ENCODE peak calls at places on chromosomes 11 and 22, in four cellular contexts. R is kidney epithelial cell, F is prostate gland, L is neuronal stem cell. B is an unnamed sample.

GRCh38 chr11:67271212-67271547 is 4.9 kb downstream of the GRK2 start:
- DNase-seq in R (no peak), F (no peak), L (no peak), B (no peak)

GRCh38 chr11:250740-251299 is 14.0 kb downstream of the PSMD13 start:
- DNase-seq in R (no peak), F (peak), L (peak), B (no peak)

GRCh38 chr11:130315354-130315970 is 745 bp upstream of the ZBTB44 start:
- DNase-seq in R (no peak), F (peak), L (no peak), B (no peak)

GRCh38 chr11:74018331-74019005 is 9.6 kb upstream of the UCP3 start:
- DNase-seq in R (no peak), F (peak), L (no peak), B (no peak)

GRCh38 chr11:28400236-28401100 is 292.3 kb downstream of the METTL15 start:
- DNase-seq in R (peak), F (no peak), L (no peak), B (no peak)

GRCh38 chr11:10322830-10323792 is 18.2 kb downstream of the ADM start:
- DNase-seq in R (no peak), F (peak), L (no peak), B (peak)

GRCh38 chr11:36817336-36817965 is 219.4 kb upstream of the RAG2 start:
- DNase-seq in R (no peak), F (no peak), L (no peak), B (no peak)

GRCh38 chr11:115476463-115477286 is 27.5 kb downstream of the CADM1 start:
- DNase-seq in R (no peak), F (no peak), L (no peak), B (no peak)

GRCh38 chr11:32792948-32793475 is 1.4 kb downstream of the CCDC73 start:
- DNase-seq in R (peak), F (peak), L (peak), B (peak)

GRCh38 chr11:128506999-128507591 is 80.3 kb downstream of the ETS1 start:
- DNase-seq in R (no peak), F (peak), L (no peak), B (no peak)

GRCh38 chr11:76424891-76425290 is 19.9 kb upstream of the EMSY start:
- DNase-seq in R (no peak), F (no peak), L (no peak), B (no peak)

GRCh38 chr11:114362958-114363357 is 37.4 kb downstream of the C11orf71 start:
- DNase-seq in R (no peak), F (no peak), L (no peak), B (no peak)

GRCh38 chr22:35172452-35172851 is 84.8 kb upstream of the HMGXB4 start:
- DNase-seq in R (no peak), F (no peak), L (no peak), B (no peak)

GRCh38 chr11:125777309-125777708 is 1.3 kb downstream of the PATE2 start:
- DNase-seq in R (no peak), F (no peak), L (no peak), B (no peak)

GRCh38 chr22:22895776-22896445 is 8.3 kb downstream of the IGLL5 start:
- DNase-seq in R (no peak), F (no peak), L (no peak), B (no peak)

GRCh38 chr11:6735306-6735705 is 36.5 kb downstream of the OR2AG2 start:
- DNase-seq in R (peak), F (no peak), L (no peak), B (no peak)

GRCh38 chr11:65370659-65371049 is 11.8 kb downstream of the SLC25A45 start:
- DNase-seq in R (no peak), F (no peak), L (no peak), B (no peak)

GRCh38 chr11:46285173-46285572 is 7.7 kb downstream of the CREB3L1 start:
- DNase-seq in R (no peak), F (no peak), L (no peak), B (no peak)

GRCh38 chr22:35230839-35231584 is 26.3 kb upstream of the HMGXB4 start:
- DNase-seq in R (no peak), F (no peak), L (no peak), B (no peak)

GRCh38 chr11:65498042-65498726 is 661 bp upstream of the MALAT1 start:
- DNase-seq in R (no peak), F (no peak), L (no peak), B (no peak)

GRCh38 chr22:48895341-48895740 is 932.3 kb downstream of the BRD1 start:
- DNase-seq in R (no peak), F (no peak), L (no peak), B (no peak)

GRCh38 chr11:111046291-111046690 is 199.2 kb upstream of the POU2AF2 start:
- DNase-seq in R (no peak), F (no peak), L (no peak), B (no peak)

GRCh38 chr11:75625970-75626691 is 42.7 kb downstream of the MAP6 start:
- DNase-seq in R (peak), F (no peak), L (no peak), B (no peak)

GRCh38 chr22:40533712-40534378 is 102.7 kb downstream of the MRTFA start:
- DNase-seq in R (no peak), F (no peak), L (no peak), B (no peak)
- H3K4me3 ChIP-seq in R (no peak), F (no peak), L (no peak), B (peak)

DNA sequence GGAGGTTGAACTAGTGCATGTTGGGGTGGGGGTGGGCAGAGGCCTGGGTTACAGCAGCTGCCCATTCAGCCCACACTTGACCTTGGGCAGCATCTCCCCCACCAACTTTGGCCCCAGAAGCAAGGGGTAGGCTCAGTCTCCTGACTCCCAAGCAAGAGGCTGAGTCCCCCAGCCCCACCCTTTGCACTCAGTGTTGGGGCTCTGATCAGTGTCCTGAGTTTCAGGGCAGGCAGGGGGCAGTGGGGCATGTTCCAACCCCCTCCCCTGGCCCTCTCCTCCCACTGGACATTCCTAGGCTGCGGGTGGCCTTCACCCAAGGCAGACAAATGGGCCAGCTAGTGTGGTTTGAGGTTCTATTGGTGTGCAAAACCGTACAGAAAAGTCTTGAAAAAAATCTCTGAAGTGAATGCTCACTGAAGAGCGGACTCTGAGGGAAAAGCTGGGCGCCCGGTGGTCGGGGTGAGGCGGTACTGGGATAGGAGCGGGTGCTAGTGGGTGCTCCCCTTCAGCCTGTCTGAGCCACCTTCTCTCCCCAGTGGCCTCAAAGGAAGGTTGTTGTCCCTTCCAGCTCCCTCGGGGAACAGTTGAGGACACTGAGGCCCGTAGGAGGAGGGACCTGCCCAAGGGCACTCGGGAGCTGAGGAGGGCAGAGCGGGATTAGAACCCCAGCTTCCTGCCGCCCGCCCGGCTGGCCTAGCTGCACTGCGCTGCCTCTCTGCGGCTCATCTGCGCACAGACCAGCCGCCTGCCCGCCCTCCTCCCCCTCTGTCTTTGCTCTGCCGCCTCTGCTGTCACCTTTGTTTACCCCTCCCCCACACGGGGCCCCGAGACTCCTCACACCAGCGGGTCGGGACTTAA is 4.0 kb downstream of the KCNC1 start:
- DNase-seq in R (no peak), F (no peak), L (peak), B (no peak)
- H3K4me3 ChIP-seq in R (no peak), F (no peak), L (peak), B (no peak)

GRCh38 chr22:30289980-30290313 is 642 bp upstream of the CASTOR1 start:
- DNase-seq in R (no peak), F (no peak), L (no peak), B (no peak)
- H3K4me3 ChIP-seq in R (peak), F (peak), L (peak), B (peak)

GRCh38 chr22:38338772-38339379 is 21.6 kb upstream of the CSNK1E start:
- DNase-seq in R (no peak), F (no peak), L (no peak), B (no peak)

GRCh38 chr22:38335077-38335476 is 17.8 kb upstream of the CSNK1E start:
- DNase-seq in R (no peak), F (no peak), L (no peak), B (no peak)

GRCh38 chr22:38336699-38337098 is 19.5 kb upstream of the CSNK1E start:
- DNase-seq in R (no peak), F (no peak), L (no peak), B (no peak)
- H3K4me3 ChIP-seq in R (no peak), F (peak), L (peak), B (peak)

GRCh38 chr11:72239849-72240460 is 4.0 kb downstream of the PHOX2A start:
- DNase-seq in R (no peak), F (peak), L (no peak), B (no peak)
- H3K4me3 ChIP-seq in R (no peak), F (peak), L (peak), B (peak)

B was measured in Panc1.